ENCODE peak calls at places on chromosome 21, in ten cellular contexts. M is cardiac muscle cell, F is heart left ventricle, K is lung, B is coronary artery, T is heart right ventricle, A is BJ, L is fibroblast of the aortic adventitia, C is ovary, Y is psoas muscle. S is an unnamed sample.
A peak's percentile ranks its signal among the peaks of the same experiment; 100 is the strongest.

GRCh38 chr21:42747267-42747701 is 93.9 kb downstream of the PDE9A start:
- DNase-seq in M (no peak), F (no peak), K (no peak), B (no peak), T (no peak), A (no peak), L (no peak), C (no peak), Y (no peak), S (no peak)

GRCh38 chr21:33799378-33800090 is 116.1 kb downstream of the ATP5PO start:
- DNase-seq in M (no peak), F (peak; percentile 19), K (no peak), B (no peak), T (peak; percentile 41), A (no peak), L (peak; percentile 31), C (no peak), Y (no peak), S (no peak)

GRCh38 chr21:21001591-21002100 is 3.4 kb downstream of the NCAM2 start:
- DNase-seq in M (no peak), F (no peak), K (no peak), B (no peak), T (no peak), A (no peak), L (peak; percentile 6), C (no peak), Y (no peak), S (no peak)

GRCh38 chr21:32377991-32378390 is 14.8 kb downstream of the URB1 start:
- DNase-seq in M (no peak), F (no peak), K (no peak), B (no peak), T (no peak), A (no peak), L (no peak), C (no peak), Y (no peak), S (no peak)

GRCh38 chr21:45334591-45335081 is 46.9 kb upstream of the POFUT2 start:
- DNase-seq in M (no peak), F (no peak), K (no peak), B (no peak), T (peak; percentile 6), A (no peak), L (no peak), C (no peak), Y (no peak), S (no peak)

GRCh38 chr21:32448803-32449594 is 36.5 kb downstream of the EVA1C start:
- DNase-seq in M (no peak), F (no peak), K (no peak), B (no peak), T (no peak), A (peak; percentile 46), L (peak; percentile 47), C (no peak), Y (no peak), S (no peak)

GRCh38 chr21:45377866-45378257 is 27.1 kb upstream of the COL18A1 start:
- DNase-seq in M (no peak), F (no peak), K (no peak), B (no peak), T (no peak), A (no peak), L (no peak), C (peak; percentile 10), Y (no peak), S (no peak)

GRCh38 chr21:33976980-33977720 is 61.5 kb upstream of the ATP5PO start:
- DNase-seq in M (no peak), F (no peak), K (no peak), B (no peak), T (no peak), A (no peak), L (peak; percentile 30), C (no peak), Y (no peak), S (no peak)

GRCh38 chr21:38997051-38997450 is 186.2 kb downstream of the PSMG1 start:
- DNase-seq in M (no peak), F (no peak), K (no peak), B (no peak), T (no peak), A (no peak), L (no peak), C (no peak), Y (no peak), S (no peak)

GRCh38 chr21:25188639-25189038 is 418.6 kb downstream of the MRPL39 start:
- DNase-seq in M (no peak), F (no peak), K (no peak), B (no peak), T (no peak), A (no peak), L (no peak), C (no peak), Y (no peak), S (no peak)

DNA sequence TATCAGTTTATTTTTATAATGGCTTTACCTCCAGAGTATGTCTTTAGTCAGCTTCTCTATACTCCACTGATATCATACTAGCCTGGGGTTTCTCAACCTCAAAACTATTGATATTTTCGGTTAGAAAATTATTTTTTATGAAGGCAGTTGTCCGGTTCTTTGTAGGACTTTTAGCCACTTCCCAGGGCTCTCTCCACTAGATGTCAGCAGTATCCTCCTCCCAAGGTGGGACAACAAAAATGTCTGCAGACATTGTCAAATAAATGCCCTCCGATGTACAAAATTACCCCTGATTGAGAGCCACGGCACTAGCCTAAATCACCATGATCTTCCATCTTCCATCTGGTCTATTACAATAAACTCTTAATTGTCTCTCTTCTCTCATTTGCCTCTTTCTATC is 4.1 kb upstream of the GRIK1 start:
- DNase-seq in M (no peak), F (no peak), K (no peak), B (no peak), T (no peak), A (no peak), L (no peak), C (no peak), Y (no peak), S (peak; percentile 14)
- TF ChIP-seq CTCF in M (peak; percentile 13), F (peak; percentile 29), K (no peak), B (no peak), T (no peak), A (no peak), L (no peak), C (no peak), Y (no peak), S (peak; percentile 46)

GRCh38 chr21:27173052-27173451 is 206.2 kb upstream of the ADAMTS5 start:
- DNase-seq in M (no peak), F (no peak), K (no peak), B (no peak), T (no peak), A (no peak), L (peak; percentile 70), C (no peak), Y (no peak), S (no peak)

GRCh38 chr21:27168084-27168483 is 201.2 kb upstream of the ADAMTS5 start:
- DNase-seq in M (no peak), F (no peak), K (no peak), B (no peak), T (no peak), A (no peak), L (peak; percentile 46), C (no peak), Y (no peak), S (peak; percentile 16)

DNA sequence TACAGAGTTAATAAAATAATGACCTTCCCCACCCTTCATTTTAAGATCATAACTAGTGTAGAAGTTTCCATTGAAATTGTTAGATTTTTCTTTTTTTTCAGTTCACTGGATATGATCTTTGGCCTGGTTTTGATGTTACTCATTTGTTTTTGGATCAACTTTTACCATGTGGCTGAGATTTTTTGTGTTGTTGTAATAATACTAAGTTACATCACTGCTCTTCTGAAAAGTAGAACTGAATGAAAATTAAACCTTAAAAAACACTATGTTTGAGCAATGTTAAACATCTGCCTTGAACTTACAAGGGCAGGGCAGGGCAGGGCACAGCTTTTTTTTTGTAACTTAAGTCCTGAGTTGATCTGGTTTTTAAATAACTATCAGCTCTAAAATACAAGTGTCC is 204.8 kb upstream of the ADAMTS5 start:
- DNase-seq in M (no peak), F (no peak), K (no peak), B (no peak), T (no peak), A (peak; percentile 55), L (peak; percentile 81), C (peak; percentile 32), Y (no peak), S (no peak)
- H3K4me3 ChIP-seq in M (no peak overlapping the region), F (no peak overlapping the region), K (no peak overlapping the region), B (no peak overlapping the region), T (no peak overlapping the region), A (no peak overlapping the region), L (no peak overlapping the region), C (no peak overlapping the region), Y (no peak overlapping the region), S (no peak overlapping the region)

DNA sequence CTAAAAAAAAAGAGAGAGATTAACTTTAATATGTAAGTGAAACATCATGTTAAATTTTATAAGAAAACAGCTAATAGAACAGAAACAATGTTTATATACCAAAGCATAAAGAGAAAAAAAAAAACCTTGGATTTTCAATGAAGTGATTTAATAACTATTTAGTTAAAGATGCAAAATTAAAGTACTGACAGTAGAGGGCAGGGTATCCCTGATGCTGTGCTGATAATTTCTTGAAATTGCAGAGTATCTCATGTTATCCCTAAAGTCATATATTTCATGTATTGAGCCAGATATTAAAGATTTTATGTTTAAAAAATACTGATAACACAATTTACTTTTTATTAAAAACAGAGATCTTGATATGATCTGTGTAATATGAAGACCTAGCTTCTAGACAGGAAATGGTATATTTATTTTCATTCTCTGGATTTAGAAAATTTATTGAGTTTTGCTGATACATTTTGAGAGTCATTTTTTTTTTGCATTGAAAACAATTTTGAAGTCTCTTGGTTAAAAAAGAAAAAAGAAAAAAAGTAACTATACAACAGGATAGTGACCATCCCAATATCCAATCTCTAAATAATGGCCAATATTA is 273.2 kb downstream of the USP25 start:
- DNase-seq in M (no peak), F (no peak), K (no peak), B (no peak), T (no peak), A (no peak), L (peak; percentile 69), C (no peak), Y (no peak), S (peak; percentile 10)
- TF ChIP-seq CTCF in M (peak; percentile 45), F (peak; percentile 54), K (no peak), B (no peak), T (peak; percentile 26), A (peak; percentile 54), L (peak; percentile 60), C (peak; percentile 21), Y (peak; percentile 20), S (peak; percentile 31)

GRCh38 chr21:41643246-41643966 is 123.4 kb downstream of the RIPK4 start:
- DNase-seq in M (no peak), F (no peak), K (no peak), B (no peak), T (no peak), A (no peak), L (no peak), C (no peak), Y (no peak), S (peak; percentile 19)

GRCh38 chr21:41642399-41642798 is 124.5 kb downstream of the RIPK4 start:
- DNase-seq in M (no peak), F (no peak), K (no peak), B (no peak), T (no peak), A (no peak), L (peak; percentile 53), C (no peak), Y (no peak), S (no peak)

GRCh38 chr21:41641510-41641815 is 125.4 kb downstream of the RIPK4 start:
- DNase-seq in M (no peak), F (no peak), K (no peak), B (no peak), T (no peak), A (no peak), L (no peak), C (no peak), Y (no peak), S (no peak)

GRCh38 chr21:41640756-41641509 is 125.9 kb downstream of the RIPK4 start:
- DNase-seq in M (no peak), F (no peak), K (no peak), B (no peak), T (no peak), A (no peak), L (peak; percentile 73), C (peak; percentile 32), Y (no peak), S (no peak)

GRCh38 chr21:41641821-41642368 is 125.0 kb downstream of the RIPK4 start:
- DNase-seq in M (no peak), F (peak; percentile 55), K (no peak), B (peak; percentile 94), T (peak; percentile 45), A (peak; percentile 91), L (peak; percentile 96), C (peak; percentile 71), Y (peak; percentile 77), S (peak; percentile 86)
- H3K4me3 ChIP-seq in M (no peak overlapping the region), F (no peak overlapping the region), K (no peak overlapping the region), B (peak overlapping the region; percentile 18), T (no peak overlapping the region), A (no peak overlapping the region), L (no peak overlapping the region), C (no peak overlapping the region), Y (no peak overlapping the region), S (no peak overlapping the region)